ENCODE peak calls at places on chromosomes 7 and 10, in nine cellular contexts. Z is Calu3; S is A172; I is NCI-H774; Q is stimulated activated CD8-positive, alpha-beta memory T cell treated with anti-CD3 and anti-CD28 coated beads, Interleukin-2, amount 100 ng/mL, for 1 hour; W is cardiac fibroblast; E is PC-3; C is LoVo; R is HuH-7.5. A is an unnamed sample.

GRCh38 chr7:142328006-142328405 is 70.1 kb upstream of the PRSS58 start:
- DNase-seq in C (no peak), S (no peak), Q (no peak), R (no peak), E (no peak), Z (no peak), I (no peak), W (no peak), A (no peak)

GRCh38 chr7:30841801-30842541 is 69.7 kb upstream of the AQP1 start:
- DNase-seq in W (no peak), I (no peak), S (no peak), R (no peak), Z (no peak), Q (no peak), C (no peak), E (no peak), A (no peak)

GRCh38 chr7:29444267-29444666 is 119.4 kb upstream of the PRR15 start:
- DNase-seq in R (no peak), C (no peak), S (no peak), Q (no peak), I (no peak), W (no peak), E (no peak), Z (no peak), A (no peak)

GRCh38 chr10:85791846-85792532 is 574.6 kb downstream of the GRID1 start:
- DNase-seq in C (no peak), R (no peak), S (peak), Z (peak), I (no peak), E (peak), Q (no peak), W (peak), A (peak)

GRCh38 chr7:4934419-4935025 is 24.5 kb downstream of the MMD2 start:
- DNase-seq in Z (no peak), Q (no peak), E (no peak), W (no peak), C (no peak), R (no peak), S (no peak), I (no peak), A (no peak)

GRCh38 chr10:60130130-60130579 is 223.8 kb upstream of the CCDC6 start:
- DNase-seq in Q (no peak), C (peak), I (no peak), E (no peak), R (no peak), W (no peak), Z (peak), S (peak), A (no peak)

GRCh38 chr7:26307226-26307625 is 15.6 kb downstream of the SNX10 start:
- DNase-seq in Q (no peak), Z (no peak), I (no peak), C (no peak), W (peak), R (no peak), E (peak), S (peak), A (peak)

GRCh38 chr7:22194633-22195273 is 162.2 kb downstream of the RAPGEF5 start:
- DNase-seq in Z (no peak), W (no peak), C (no peak), R (no peak), S (no peak), Q (no peak), E (no peak), I (no peak), A (no peak)

GRCh38 chr10:24313233-24313632 is 104.3 kb downstream of the KIAA1217 start:
- DNase-seq in Z (no peak), R (no peak), C (no peak), I (peak), W (no peak), Q (no peak), E (no peak), S (no peak), A (no peak)

GRCh38 chr7:99789441-99790070 is 5.6 kb upstream of the CYP3A4 start:
- DNase-seq in S (no peak), Q (no peak), Z (no peak), I (no peak), W (no peak), C (no peak), R (no peak), E (no peak), A (peak)

GRCh38 chr10:91514684-91515253 is 104.6 kb downstream of the HECTD2 start:
- DNase-seq in R (no peak), Q (no peak), W (no peak), Z (no peak), S (no peak), C (no peak), E (no peak), I (no peak), A (no peak)

GRCh38 chr7:112162161-112163020 is 43.8 kb downstream of the DOCK4 start:
- DNase-seq in C (no peak), E (peak), I (peak), S (peak), Q (no peak), R (peak), W (peak), Z (peak), A (no peak)

GRCh38 chr10:126504051-126504760 is 115.9 kb upstream of the ADAM12 start:
- DNase-seq in C (peak), Z (peak), I (peak), S (peak), E (peak), W (peak), R (peak), Q (no peak), A (peak)

GRCh38 chr10:114917927-114918672 is 19.9 kb upstream of the TRUB1 start:
- DNase-seq in E (peak), I (peak), C (peak), R (no peak), Z (peak), S (peak), Q (no peak), W (no peak), A (no peak)

GRCh38 chr10:62885656-62886461 is 69.7 kb upstream of the EGR2 start:
- DNase-seq in E (peak), C (no peak), W (peak), S (peak), Z (no peak), Q (no peak), R (no peak), I (peak), A (peak)

GRCh38 chr10:21929070-21929469 is 74.5 kb downstream of the DNAJC1 start:
- DNase-seq in C (no peak), W (peak), Z (no peak), S (no peak), R (no peak), E (peak), Q (no peak), I (no peak), A (peak)